ENCODE peak calls at places on chromosome 1, in six cellular contexts. One of them, this sample, is unnamed.

GRCh38 chr1:168581799-168582572 is 5.6 kb downstream of the XCL1 start:
- DNase-seq in posterior cingulate gyrus: no peak
- DNase-seq in progenitor cell of endocrine pancreas: no peak
- DNase-seq in MCF 10A: no peak
- DNase-seq in hepatic stellate cell: no peak
- DNase-seq in central memory CD4-positive, alpha-beta T cell: no peak
- DNase-seq in this sample: no peak

GRCh38 chr1:19682901-19683300 is 18.2 kb downstream of the HTR6 start:
- DNase-seq in posterior cingulate gyrus: no peak
- DNase-seq in progenitor cell of endocrine pancreas: no peak
- DNase-seq in MCF 10A: no peak
- DNase-seq in hepatic stellate cell: no peak
- DNase-seq in central memory CD4-positive, alpha-beta T cell: no peak
- DNase-seq in this sample: no peak

GRCh38 chr1:94143809-94144176 is 22.8 kb upstream of the ABCA4 start:
- DNase-seq in posterior cingulate gyrus: no peak
- DNase-seq in progenitor cell of endocrine pancreas: no peak
- DNase-seq in MCF 10A: no peak
- DNase-seq in hepatic stellate cell: no peak
- DNase-seq in central memory CD4-positive, alpha-beta T cell: no peak
- DNase-seq in this sample: no peak

GRCh38 chr1:160681067-160681890 is 30.3 kb downstream of the CD48 start:
- DNase-seq in posterior cingulate gyrus: no peak
- DNase-seq in progenitor cell of endocrine pancreas: peak; percentile 26
- DNase-seq in MCF 10A: peak; percentile 85
- DNase-seq in hepatic stellate cell: no peak
- DNase-seq in central memory CD4-positive, alpha-beta T cell: peak; percentile 81
- DNase-seq in this sample: peak; percentile 84

GRCh38 chr1:193325771-193326170 is 139.4 kb upstream of the B3GALT2 start:
- DNase-seq in posterior cingulate gyrus: no peak
- DNase-seq in progenitor cell of endocrine pancreas: no peak
- DNase-seq in MCF 10A: no peak
- DNase-seq in hepatic stellate cell: no peak
- DNase-seq in central memory CD4-positive, alpha-beta T cell: no peak
- DNase-seq in this sample: no peak

GRCh38 chr1:209190591-209191241 is 392.8 kb upstream of the CAMK1G start:
- DNase-seq in posterior cingulate gyrus: no peak
- DNase-seq in progenitor cell of endocrine pancreas: peak; percentile 50
- DNase-seq in MCF 10A: peak; percentile 85
- DNase-seq in hepatic stellate cell: no peak
- DNase-seq in central memory CD4-positive, alpha-beta T cell: no peak
- DNase-seq in this sample: peak; percentile 70

GRCh38 chr1:24929091-24929875 is 793 bp downstream of the RUNX3 start:
- DNase-seq in posterior cingulate gyrus: no peak
- DNase-seq in progenitor cell of endocrine pancreas: no peak
- DNase-seq in MCF 10A: no peak
- DNase-seq in hepatic stellate cell: no peak
- DNase-seq in central memory CD4-positive, alpha-beta T cell: peak; percentile 70
- DNase-seq in this sample: peak; percentile 41

GRCh38 chr1:18200136-18200717 is 92.6 kb downstream of the IGSF21 start:
- DNase-seq in posterior cingulate gyrus: peak; percentile 62
- DNase-seq in progenitor cell of endocrine pancreas: no peak
- DNase-seq in MCF 10A: no peak
- DNase-seq in hepatic stellate cell: no peak
- DNase-seq in central memory CD4-positive, alpha-beta T cell: no peak
- DNase-seq in this sample: no peak

GRCh38 chr1:208785629-208786028 is 541.4 kb upstream of the PLXNA2 start:
- DNase-seq in posterior cingulate gyrus: no peak
- DNase-seq in progenitor cell of endocrine pancreas: no peak
- DNase-seq in MCF 10A: no peak
- DNase-seq in hepatic stellate cell: no peak
- DNase-seq in central memory CD4-positive, alpha-beta T cell: no peak
- DNase-seq in this sample: no peak

GRCh38 chr1:162165528-162165927 is 96.0 kb downstream of the NOS1AP start:
- DNase-seq in posterior cingulate gyrus: no peak
- DNase-seq in progenitor cell of endocrine pancreas: no peak
- DNase-seq in MCF 10A: no peak
- DNase-seq in hepatic stellate cell: no peak
- DNase-seq in central memory CD4-positive, alpha-beta T cell: no peak
- DNase-seq in this sample: no peak

GRCh38 chr1:119646521-119647227 is 1.4 kb downstream of the ZNF697 start:
- DNase-seq in posterior cingulate gyrus: no peak
- DNase-seq in progenitor cell of endocrine pancreas: no peak
- DNase-seq in MCF 10A: peak; percentile 31
- DNase-seq in hepatic stellate cell: peak; percentile 48
- DNase-seq in central memory CD4-positive, alpha-beta T cell: no peak
- DNase-seq in this sample: no peak

GRCh38 chr1:119816407-119816806 is 5.1 kb upstream of the REG4 start:
- DNase-seq in posterior cingulate gyrus: no peak
- DNase-seq in progenitor cell of endocrine pancreas: no peak
- DNase-seq in MCF 10A: no peak
- DNase-seq in hepatic stellate cell: no peak
- DNase-seq in central memory CD4-positive, alpha-beta T cell: no peak
- DNase-seq in this sample: no peak

GRCh38 chr1:84539972-84540371 is 33.6 kb upstream of the GNG5 start:
- DNase-seq in posterior cingulate gyrus: no peak
- DNase-seq in progenitor cell of endocrine pancreas: no peak
- DNase-seq in MCF 10A: no peak
- DNase-seq in hepatic stellate cell: peak; percentile 15
- DNase-seq in central memory CD4-positive, alpha-beta T cell: no peak
- DNase-seq in this sample: no peak

GRCh38 chr1:169287280-169287679 is 80.3 kb downstream of the NME7 start:
- DNase-seq in posterior cingulate gyrus: no peak
- DNase-seq in progenitor cell of endocrine pancreas: no peak
- DNase-seq in MCF 10A: no peak
- DNase-seq in hepatic stellate cell: no peak
- DNase-seq in central memory CD4-positive, alpha-beta T cell: no peak
- DNase-seq in this sample: no peak

GRCh38 chr1:192538407-192539311 is 36.9 kb upstream of the RGS1 start:
- DNase-seq in posterior cingulate gyrus: no peak
- DNase-seq in progenitor cell of endocrine pancreas: no peak
- DNase-seq in MCF 10A: no peak
- DNase-seq in hepatic stellate cell: no peak
- DNase-seq in central memory CD4-positive, alpha-beta T cell: peak; percentile 72
- DNase-seq in this sample: no peak

GRCh38 chr1:55926906-55927471 is 652.4 kb downstream of the PLPP3 start:
- DNase-seq in posterior cingulate gyrus: no peak
- DNase-seq in progenitor cell of endocrine pancreas: no peak
- DNase-seq in MCF 10A: peak; percentile 49
- DNase-seq in hepatic stellate cell: no peak
- DNase-seq in central memory CD4-positive, alpha-beta T cell: no peak
- DNase-seq in this sample: no peak

GRCh38 chr1:24540906-24541710 is 14.8 kb upstream of the NCMAP start:
- DNase-seq in posterior cingulate gyrus: no peak
- DNase-seq in progenitor cell of endocrine pancreas: no peak
- DNase-seq in MCF 10A: peak; percentile 73
- DNase-seq in hepatic stellate cell: peak; percentile 38
- DNase-seq in central memory CD4-positive, alpha-beta T cell: no peak
- DNase-seq in this sample: no peak

GRCh38 chr1:14733053-14733778 is 134.7 kb downstream of the KAZN start:
- DNase-seq in posterior cingulate gyrus: no peak
- DNase-seq in progenitor cell of endocrine pancreas: no peak
- DNase-seq in MCF 10A: peak; percentile 93
- DNase-seq in hepatic stellate cell: no peak
- DNase-seq in central memory CD4-positive, alpha-beta T cell: no peak
- DNase-seq in this sample: no peak

GRCh38 chr1:227887697-227888403 is 59.9 kb downstream of the WNT9A start:
- DNase-seq in posterior cingulate gyrus: peak; percentile 17
- DNase-seq in progenitor cell of endocrine pancreas: peak; percentile 10
- DNase-seq in MCF 10A: no peak
- DNase-seq in hepatic stellate cell: no peak
- DNase-seq in central memory CD4-positive, alpha-beta T cell: peak; percentile 31
- DNase-seq in this sample: peak; percentile 52